ENCODE peak calls at places on chromosomes 4 and X, in four cellular contexts. Z is hypothalamus, X is GM04504, N is DMS153. Y is an unnamed sample.
A peak's percentile ranks its signal among the peaks of the same experiment; 100 is the strongest.

GRCh38 chr4:121376541-121376940 is 4.3 kb downstream of the QRFPR start:
- DNase-seq in Z (no peak), X (no peak), N (no peak), Y (no peak)

GRCh38 chrX:48918303-48918643 is 551 bp downstream of the PIM2 start:
- DNase-seq in Z (no peak), X (no peak), N (no peak), Y (no peak)

GRCh38 chr4:95466791-95467190 is 82.0 kb downstream of the UNC5C start:
- DNase-seq in Z (no peak), X (no peak), N (no peak), Y (no peak)

GRCh38 chr4:1047976-1048780 is 36.8 kb downstream of the FGFRL1 start:
- DNase-seq in Z (no peak), X (no peak), N (no peak), Y (no peak)

GRCh38 chr4:9962611-9963314 is 58.5 kb downstream of the SLC2A9 start:
- DNase-seq in Z (no peak), X (no peak), N (no peak), Y (no peak)

GRCh38 chrX:63258144-63258543 is 93.0 kb downstream of the SPIN4 start:
- DNase-seq in Z (no peak), X (no peak), N (no peak), Y (no peak)

GRCh38 chr4:123050014-123050413 is 127.6 kb upstream of the NUDT6 start:
- DNase-seq in Z (no peak), X (no peak), N (no peak), Y (no peak)

GRCh38 chr4:117311989-117312388 is 226.6 kb upstream of the TRAM1L1 start:
- DNase-seq in Z (no peak), X (no peak), N (no peak), Y (no peak)

GRCh38 chr4:141020801-141021261 is 112.4 kb downstream of the RNF150 start:
- DNase-seq in Z (no peak), X (peak; percentile 56), N (no peak), Y (no peak)

GRCh38 chr4:99205104-99205979 is 13.7 kb downstream of the ADH6 start:
- DNase-seq in Z (no peak), X (no peak), N (peak; percentile 2), Y (peak; percentile 17)

GRCh38 chr4:5808081-5808741 is 84.7 kb downstream of the CRMP1 start:
- DNase-seq in Z (no peak), X (no peak), N (peak; percentile 37), Y (no peak)

Y was measured in HFF-Myc.